ENCODE peak calls at places on chromosomes 5 and 9, in four cellular contexts. One of them, this sample, is unnamed.

GRCh38 chr5:67350600-67351315 is 154.2 kb upstream of the CD180 start:
- DNase-seq in psoas muscle: peak
- DNase-seq in bronchial epithelial cell: no peak
- DNase-seq in fibroblast of mammary gland: peak
- DNase-seq in this sample: no peak

GRCh38 chr9:80995759-80996158 is 693.6 kb downstream of the TLE1 start:
- DNase-seq in bronchial epithelial cell: peak
- DNase-seq in fibroblast of mammary gland: peak
- DNase-seq in psoas muscle: no peak
- DNase-seq in this sample: peak

GRCh38 chr5:76714771-76715483 is 999 bp upstream of the F2R start:
- DNase-seq in fibroblast of mammary gland: no peak
- DNase-seq in bronchial epithelial cell: no peak
- DNase-seq in psoas muscle: no peak
- DNase-seq in this sample: no peak

GRCh38 chr9:97504381-97505216 is 3.1 kb downstream of the TMOD1 start:
- DNase-seq in fibroblast of mammary gland: peak
- DNase-seq in bronchial epithelial cell: no peak
- DNase-seq in psoas muscle: no peak
- DNase-seq in this sample: no peak

GRCh38 chr5:32776203-32776602 is 65.1 kb downstream of the NPR3 start:
- DNase-seq in fibroblast of mammary gland: no peak
- DNase-seq in bronchial epithelial cell: no peak
- DNase-seq in psoas muscle: no peak
- DNase-seq in this sample: no peak

GRCh38 chr9:110287289-110287680 is 31.0 kb upstream of the TXN start:
- DNase-seq in fibroblast of mammary gland: no peak
- DNase-seq in bronchial epithelial cell: no peak
- DNase-seq in psoas muscle: no peak
- DNase-seq in this sample: no peak

GRCh38 chr5:136198453-136198852 is 5.5 kb upstream of the SMIM32 start:
- DNase-seq in fibroblast of mammary gland: no peak
- DNase-seq in psoas muscle: no peak
- DNase-seq in bronchial epithelial cell: no peak
- DNase-seq in this sample: no peak

GRCh38 chr9:113011911-113012381 is at the start of gene ZNF883:
- DNase-seq in bronchial epithelial cell: peak
- DNase-seq in psoas muscle: peak
- DNase-seq in fibroblast of mammary gland: peak
- DNase-seq in this sample: peak

GRCh38 chr9:93085676-93086075 is 10.3 kb upstream of the CARD19 start:
- DNase-seq in bronchial epithelial cell: no peak
- DNase-seq in psoas muscle: no peak
- DNase-seq in fibroblast of mammary gland: no peak
- DNase-seq in this sample: no peak

GRCh38 chr5:151420127-151420526 is 27.3 kb upstream of the SLC36A1 start:
- DNase-seq in fibroblast of mammary gland: no peak
- DNase-seq in psoas muscle: no peak
- DNase-seq in bronchial epithelial cell: no peak
- DNase-seq in this sample: no peak
- TF ChIP-seq CTCF in fibroblast of mammary gland: no peak
- TF ChIP-seq CTCF in psoas muscle: no peak
- TF ChIP-seq CTCF in bronchial epithelial cell: no peak
- TF ChIP-seq CTCF in this sample: no peak

GRCh38 chr5:177371120-177371537 is 13.1 kb upstream of the SLC34A1 start:
- DNase-seq in fibroblast of mammary gland: no peak
- DNase-seq in psoas muscle: no peak
- DNase-seq in bronchial epithelial cell: no peak
- DNase-seq in this sample: no peak

GRCh38 chr5:177367981-177368960 is 10.5 kb downstream of the RGS14 start:
- DNase-seq in bronchial epithelial cell: peak
- DNase-seq in psoas muscle: no peak
- DNase-seq in fibroblast of mammary gland: no peak
- DNase-seq in this sample: no peak

GRCh38 chr5:177370488-177371119 is 12.9 kb downstream of the RGS14 start:
- DNase-seq in fibroblast of mammary gland: peak
- DNase-seq in psoas muscle: peak
- DNase-seq in bronchial epithelial cell: peak
- DNase-seq in this sample: peak

GRCh38 chr5:177369050-177369912 is 11.6 kb downstream of the RGS14 start:
- DNase-seq in bronchial epithelial cell: peak
- DNase-seq in fibroblast of mammary gland: peak
- DNase-seq in psoas muscle: no peak
- DNase-seq in this sample: no peak

DNA sequence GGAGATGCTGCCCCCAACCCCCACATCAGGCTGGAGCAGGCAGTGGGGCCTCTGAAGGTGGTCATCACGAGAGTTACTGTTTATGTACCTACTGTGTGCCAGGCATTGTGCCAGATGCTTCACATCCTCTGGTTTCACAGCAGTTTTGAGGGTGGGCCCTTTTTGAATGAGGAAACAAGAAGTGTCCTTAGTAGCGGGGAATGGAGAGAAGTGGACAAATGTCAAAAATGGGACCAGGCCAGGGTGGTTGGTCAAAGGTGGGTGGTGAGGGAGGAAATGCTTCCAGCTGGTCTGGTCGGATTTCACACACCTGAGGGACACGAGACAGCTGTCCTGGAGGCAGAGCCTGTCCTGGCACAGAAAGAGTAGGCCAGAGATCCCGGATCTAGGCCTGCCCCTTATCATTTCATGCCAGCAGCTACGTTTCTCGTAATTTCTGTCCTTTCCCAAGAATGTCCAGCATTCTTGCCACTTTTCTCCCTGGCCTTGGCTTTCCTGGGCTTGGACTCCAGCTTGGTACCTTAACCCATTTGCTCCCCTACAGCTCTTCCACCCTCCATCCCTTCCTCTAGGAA is 12.3 kb downstream of the RGS14 start:
- DNase-seq in fibroblast of mammary gland: no peak
- DNase-seq in bronchial epithelial cell: no peak
- DNase-seq in psoas muscle: no peak
- DNase-seq in this sample: no peak
- H3K4me3 ChIP-seq in fibroblast of mammary gland: no peak
- H3K4me3 ChIP-seq in bronchial epithelial cell: no peak
- H3K4me3 ChIP-seq in psoas muscle: peak
- H3K4me3 ChIP-seq in this sample: peak

GRCh38 chr5:159442210-159442850 is 112.0 kb upstream of the IL12B start:
- DNase-seq in fibroblast of mammary gland: no peak
- DNase-seq in psoas muscle: no peak
- DNase-seq in bronchial epithelial cell: no peak
- DNase-seq in this sample: no peak
- TF ChIP-seq CTCF in fibroblast of mammary gland: no peak
- TF ChIP-seq CTCF in psoas muscle: no peak
- TF ChIP-seq CTCF in bronchial epithelial cell: no peak
- TF ChIP-seq CTCF in this sample: peak

GRCh38 chr5:1133510-1134255 is 21.8 kb upstream of the SLC12A7 start:
- DNase-seq in fibroblast of mammary gland: no peak
- DNase-seq in psoas muscle: no peak
- DNase-seq in bronchial epithelial cell: no peak
- DNase-seq in this sample: no peak
- H3K4me3 ChIP-seq in fibroblast of mammary gland: no peak
- H3K4me3 ChIP-seq in psoas muscle: no peak
- H3K4me3 ChIP-seq in bronchial epithelial cell: no peak
- H3K4me3 ChIP-seq in this sample: no peak

This sample was measured in LNCaP clone FGC.